ENCODE peak calls at places on chromosomes 3 and 15, in eight cellular contexts. One of them, this sample, is unnamed.

GRCh38 chr3:23396746-23397145 is 193.6 kb downstream of the UBE2E2 start:
- DNase-seq in nephron progenitor cell: no peak
- DNase-seq in testis: no peak
- DNase-seq in cardiac fibroblast: peak; percentile 6
- DNase-seq in Right ventricle myocardium superior: no peak
- DNase-seq in activated naive CD8-positive, alpha-beta T cell treated with anti-CD3 and anti-CD28 coated beads, Interleukin-2, amount 10 ng/mL, durations not matched to agents 7 days and 5 days: no peak
- DNase-seq in activated T-helper 1 cell treated with anti-CD3 and anti-CD28 coated beads, Interleukin-2, amount 50 U/mL, for 16 hours: no peak
- DNase-seq in WTC11: no peak
- DNase-seq in this sample: no peak

GRCh38 chr15:43776718-43777292 is at the start of gene ELL3:
- DNase-seq in nephron progenitor cell: peak; percentile 67
- DNase-seq in testis: peak; percentile 78
- DNase-seq in cardiac fibroblast: peak; percentile 68
- DNase-seq in Right ventricle myocardium superior: peak; percentile 88
- DNase-seq in activated naive CD8-positive, alpha-beta T cell treated with anti-CD3 and anti-CD28 coated beads, Interleukin-2, amount 10 ng/mL, durations not matched to agents 7 days and 5 days: peak; percentile 84
- DNase-seq in activated T-helper 1 cell treated with anti-CD3 and anti-CD28 coated beads, Interleukin-2, amount 50 U/mL, for 16 hours: peak; percentile 61
- DNase-seq in WTC11: peak; percentile 68
- DNase-seq in this sample: peak; percentile 41

GRCh38 chr3:113086506-113087461 is 96.0 kb downstream of the GTPBP8 start:
- DNase-seq in nephron progenitor cell: no peak
- DNase-seq in testis: no peak
- DNase-seq in cardiac fibroblast: no peak
- DNase-seq in Right ventricle myocardium superior: no peak
- DNase-seq in activated naive CD8-positive, alpha-beta T cell treated with anti-CD3 and anti-CD28 coated beads, Interleukin-2, amount 10 ng/mL, durations not matched to agents 7 days and 5 days: no peak
- DNase-seq in activated T-helper 1 cell treated with anti-CD3 and anti-CD28 coated beads, Interleukin-2, amount 50 U/mL, for 16 hours: no peak
- DNase-seq in WTC11: no peak
- DNase-seq in this sample: peak; percentile 18

GRCh38 chr3:66405701-66406091 is 95.1 kb downstream of the LRIG1 start:
- DNase-seq in nephron progenitor cell: no peak
- DNase-seq in testis: no peak
- DNase-seq in cardiac fibroblast: peak; percentile 40
- DNase-seq in Right ventricle myocardium superior: no peak
- DNase-seq in activated naive CD8-positive, alpha-beta T cell treated with anti-CD3 and anti-CD28 coated beads, Interleukin-2, amount 10 ng/mL, durations not matched to agents 7 days and 5 days: no peak
- DNase-seq in activated T-helper 1 cell treated with anti-CD3 and anti-CD28 coated beads, Interleukin-2, amount 50 U/mL, for 16 hours: no peak
- DNase-seq in WTC11: no peak
- DNase-seq in this sample: peak; percentile 55

GRCh38 chr3:27993061-27993460 is 248.4 kb upstream of the CMC1 start:
- DNase-seq in nephron progenitor cell: no peak
- DNase-seq in testis: no peak
- DNase-seq in cardiac fibroblast: no peak
- DNase-seq in Right ventricle myocardium superior: no peak
- DNase-seq in activated naive CD8-positive, alpha-beta T cell treated with anti-CD3 and anti-CD28 coated beads, Interleukin-2, amount 10 ng/mL, durations not matched to agents 7 days and 5 days: no peak
- DNase-seq in activated T-helper 1 cell treated with anti-CD3 and anti-CD28 coated beads, Interleukin-2, amount 50 U/mL, for 16 hours: no peak
- DNase-seq in WTC11: no peak
- DNase-seq in this sample: no peak

GRCh38 chr3:117398166-117398954 is 688.8 kb downstream of the TUSC7 start:
- DNase-seq in nephron progenitor cell: no peak
- DNase-seq in testis: no peak
- DNase-seq in cardiac fibroblast: no peak
- DNase-seq in Right ventricle myocardium superior: no peak
- DNase-seq in activated naive CD8-positive, alpha-beta T cell treated with anti-CD3 and anti-CD28 coated beads, Interleukin-2, amount 10 ng/mL, durations not matched to agents 7 days and 5 days: no peak
- DNase-seq in activated T-helper 1 cell treated with anti-CD3 and anti-CD28 coated beads, Interleukin-2, amount 50 U/mL, for 16 hours: no peak
- DNase-seq in WTC11: peak; percentile 64
- DNase-seq in this sample: no peak

GRCh38 chr3:30188713-30189112 is 417.7 kb upstream of the TGFBR2 start:
- DNase-seq in nephron progenitor cell: no peak
- DNase-seq in testis: no peak
- DNase-seq in cardiac fibroblast: no peak
- DNase-seq in Right ventricle myocardium superior: peak; percentile 35
- DNase-seq in activated naive CD8-positive, alpha-beta T cell treated with anti-CD3 and anti-CD28 coated beads, Interleukin-2, amount 10 ng/mL, durations not matched to agents 7 days and 5 days: no peak
- DNase-seq in activated T-helper 1 cell treated with anti-CD3 and anti-CD28 coated beads, Interleukin-2, amount 50 U/mL, for 16 hours: no peak
- DNase-seq in WTC11: no peak
- DNase-seq in this sample: no peak

GRCh38 chr3:133472242-133472641 is 72.4 kb downstream of the BFSP2 start:
- DNase-seq in nephron progenitor cell: peak; percentile 42
- DNase-seq in testis: peak; percentile 40
- DNase-seq in cardiac fibroblast: peak; percentile 10
- DNase-seq in Right ventricle myocardium superior: peak; percentile 56
- DNase-seq in activated naive CD8-positive, alpha-beta T cell treated with anti-CD3 and anti-CD28 coated beads, Interleukin-2, amount 10 ng/mL, durations not matched to agents 7 days and 5 days: no peak
- DNase-seq in activated T-helper 1 cell treated with anti-CD3 and anti-CD28 coated beads, Interleukin-2, amount 50 U/mL, for 16 hours: no peak
- DNase-seq in WTC11: peak; percentile 61
- DNase-seq in this sample: no peak

GRCh38 chr15:62821384-62822131 is 221.0 kb upstream of the TPM1 start:
- DNase-seq in nephron progenitor cell: no peak
- DNase-seq in testis: no peak
- DNase-seq in cardiac fibroblast: no peak
- DNase-seq in Right ventricle myocardium superior: no peak
- DNase-seq in activated naive CD8-positive, alpha-beta T cell treated with anti-CD3 and anti-CD28 coated beads, Interleukin-2, amount 10 ng/mL, durations not matched to agents 7 days and 5 days: no peak
- DNase-seq in activated T-helper 1 cell treated with anti-CD3 and anti-CD28 coated beads, Interleukin-2, amount 50 U/mL, for 16 hours: no peak
- DNase-seq in WTC11: no peak
- DNase-seq in this sample: no peak